ENCODE peak calls at places on chromosomes 7 and 10, in seven cellular contexts. F is naive thymus-derived CD4-positive, alpha-beta T cell; R is SJSA1; H is psoas muscle; Q is right cardiac atrium; D is Peyer's patch; U is left ventricle myocardium inferior. E is an unnamed sample.

GRCh38 chr10:119333146-119333792 is 125.9 kb downstream of the GRK5 start:
- DNase-seq in D (no peak), R (no peak), U (no peak), H (no peak), Q (no peak), F (no peak), E (no peak)

GRCh38 chr10:69438531-69439349 is 12.5 kb upstream of the TSPAN15 start:
- DNase-seq in F (no peak), H (no peak), R (no peak), U (no peak), D (no peak), Q (no peak), E (no peak)

GRCh38 chr10:81108516-81109199 is 571.0 kb downstream of the SH2D4B start:
- DNase-seq in F (no peak), Q (no peak), H (no peak), U (no peak), D (no peak), R (no peak), E (no peak)

GRCh38 chr7:136869991-136870798 is 1.7 kb downstream of the CHRM2 start:
- DNase-seq in D (no peak), H (no peak), R (peak), Q (peak), U (peak), F (no peak), E (no peak)

GRCh38 chr7:1505731-1506550 is 1.8 kb upstream of the INTS1 start:
- DNase-seq in R (no peak), D (peak), H (no peak), U (no peak), F (no peak), Q (peak), E (no peak)

GRCh38 chr10:43048301-43049051 is 28.4 kb upstream of the RET start:
- DNase-seq in H (no peak), U (peak), D (no peak), Q (no peak), F (no peak), R (no peak), E (no peak)

GRCh38 chr10:74936577-74937445 is 110.4 kb downstream of the KAT6B start:
- DNase-seq in Q (no peak), R (no peak), U (no peak), D (no peak), H (no peak), F (no peak), E (no peak)

GRCh38 chr7:138935438-138936079 is 45.6 kb downstream of the KIAA1549 start:
- DNase-seq in H (peak), F (no peak), U (no peak), R (peak), Q (no peak), D (no peak), E (no peak)

GRCh38 chr7:151339651-151340377 is 1.8 kb upstream of the NUB1 start:
- DNase-seq in F (no peak), H (no peak), Q (no peak), U (no peak), D (no peak), R (peak), E (no peak)

GRCh38 chr7:26857534-26858228 is 6.7 kb downstream of the SKAP2 start:
- DNase-seq in Q (no peak), U (no peak), D (no peak), R (no peak), F (no peak), H (peak), E (no peak)

GRCh38 chr7:134632937-134633540 is 13.6 kb upstream of the BPGM start:
- DNase-seq in U (no peak), D (no peak), Q (no peak), H (no peak), R (no peak), F (no peak), E (no peak)

GRCh38 chr7:123522061-123522460 is 12.3 kb downstream of the IQUB start:
- DNase-seq in Q (no peak), H (no peak), R (no peak), F (no peak), U (no peak), D (no peak), E (no peak)

GRCh38 chr7:14691597-14692203 is 210.9 kb downstream of the DGKB start:
- DNase-seq in H (peak), F (no peak), Q (peak), R (no peak), U (peak), D (peak), E (no peak)

GRCh38 chr10:118501637-118502440 is 93.6 kb downstream of the PRLHR start:
- DNase-seq in D (no peak), Q (no peak), H (no peak), F (no peak), U (no peak), R (no peak), E (no peak)

GRCh38 chr10:75191821-75192568 is 18.6 kb upstream of the VDAC2 start:
- DNase-seq in Q (peak), R (peak), F (no peak), D (no peak), H (peak), U (peak), E (no peak)

GRCh38 chr10:34506773-34507172 is 308.3 kb downstream of the PARD3 start:
- DNase-seq in H (no peak), R (no peak), F (no peak), Q (no peak), U (no peak), D (no peak), E (no peak)

GRCh38 chr10:12588091-12588850 is 238.9 kb downstream of the CAMK1D start:
- DNase-seq in R (no peak), H (no peak), Q (no peak), D (peak), F (no peak), U (no peak), E (no peak)

GRCh38 chr10:283916-284356 is 148.7 kb downstream of the ZMYND11 start:
- DNase-seq in D (peak), F (no peak), U (no peak), Q (no peak), R (no peak), H (no peak), E (no peak)

GRCh38 chr10:22086730-22087364 is 83.3 kb upstream of the DNAJC1 start:
- DNase-seq in U (peak), R (no peak), F (no peak), D (peak), H (peak), Q (peak), E (peak)

GRCh38 chr7:44257618-44258422 is 57.0 kb downstream of the YKT6 start:
- DNase-seq in H (peak), U (peak), F (peak), Q (peak), D (peak), R (peak), E (no peak)

GRCh38 chr10:99994801-99995200 is 14.9 kb downstream of the DNMBP start:
- DNase-seq in R (no peak), F (no peak), Q (no peak), D (no peak), U (no peak), H (no peak), E (no peak)

GRCh38 chr10:99993994-99994689 is 15.6 kb downstream of the DNMBP start:
- DNase-seq in Q (peak), D (peak), R (peak), H (peak), U (peak), F (peak), E (peak)

GRCh38 chr10:99995713-99996112 is 14.0 kb downstream of the DNMBP start:
- DNase-seq in H (no peak), Q (no peak), F (no peak), U (no peak), D (no peak), R (no peak), E (no peak)

GRCh38 chr10:99999319-100000108 is 10.2 kb downstream of the DNMBP start:
- DNase-seq in R (no peak), U (no peak), H (no peak), Q (no peak), F (no peak), D (no peak), E (no peak)

DNA sequence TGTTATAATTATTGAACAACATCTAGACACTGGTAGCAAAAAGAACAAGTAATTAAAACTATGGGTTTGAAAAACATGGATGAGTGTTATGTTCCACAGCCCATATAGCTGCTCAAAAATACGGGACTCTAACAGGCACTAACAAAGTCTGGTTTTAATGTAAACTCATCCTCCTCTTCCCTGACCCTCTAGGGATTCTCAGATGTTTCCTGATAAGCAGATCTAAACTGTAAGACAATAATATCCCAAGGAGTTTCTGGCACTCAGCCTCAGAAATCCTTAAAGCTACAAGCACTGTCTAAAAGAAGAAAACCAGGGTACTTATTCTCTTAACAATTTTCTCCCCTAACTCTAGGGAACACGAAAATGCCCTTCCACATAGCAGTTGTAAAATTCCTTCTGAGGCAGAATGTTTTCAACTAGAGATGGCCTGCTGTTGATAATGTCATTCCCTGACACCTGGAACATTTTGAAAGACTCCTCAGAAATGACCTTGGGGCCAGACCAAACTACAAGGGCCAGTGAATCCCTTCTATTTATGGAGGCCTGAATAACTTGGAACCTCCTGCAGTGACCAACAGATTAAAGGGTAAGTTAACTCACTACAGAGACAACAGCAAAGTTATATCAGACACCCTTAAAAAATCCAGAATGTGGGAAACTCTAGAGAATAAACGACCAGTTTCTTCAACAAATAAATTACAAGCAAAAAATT is 12.7 kb downstream of the DNMBP start:
- DNase-seq in R (no peak), U (no peak), H (no peak), D (no peak), F (no peak), Q (no peak), E (no peak)
- H3K27ac ChIP-seq in R (peak), U (peak), H (peak), D (no peak), F (no peak), Q (no peak), E (no peak)

GRCh38 chr7:155765458-155765857 is 46.8 kb downstream of the SHH start:
- DNase-seq in H (no peak), Q (no peak), F (no peak), U (no peak), D (no peak), R (no peak), E (no peak)

GRCh38 chr7:155766386-155766785 is 45.9 kb downstream of the SHH start:
- DNase-seq in F (no peak), H (no peak), U (no peak), R (no peak), Q (no peak), D (no peak), E (no peak)

GRCh38 chr7:155769701-155770100 is 42.6 kb downstream of the SHH start:
- DNase-seq in D (no peak), F (no peak), Q (no peak), R (no peak), H (no peak), U (no peak), E (no peak)

GRCh38 chr7:155770186-155770585 is 42.1 kb downstream of the SHH start:
- DNase-seq in F (no peak), U (no peak), D (no peak), Q (no peak), H (no peak), R (no peak), E (no peak)

DNA sequence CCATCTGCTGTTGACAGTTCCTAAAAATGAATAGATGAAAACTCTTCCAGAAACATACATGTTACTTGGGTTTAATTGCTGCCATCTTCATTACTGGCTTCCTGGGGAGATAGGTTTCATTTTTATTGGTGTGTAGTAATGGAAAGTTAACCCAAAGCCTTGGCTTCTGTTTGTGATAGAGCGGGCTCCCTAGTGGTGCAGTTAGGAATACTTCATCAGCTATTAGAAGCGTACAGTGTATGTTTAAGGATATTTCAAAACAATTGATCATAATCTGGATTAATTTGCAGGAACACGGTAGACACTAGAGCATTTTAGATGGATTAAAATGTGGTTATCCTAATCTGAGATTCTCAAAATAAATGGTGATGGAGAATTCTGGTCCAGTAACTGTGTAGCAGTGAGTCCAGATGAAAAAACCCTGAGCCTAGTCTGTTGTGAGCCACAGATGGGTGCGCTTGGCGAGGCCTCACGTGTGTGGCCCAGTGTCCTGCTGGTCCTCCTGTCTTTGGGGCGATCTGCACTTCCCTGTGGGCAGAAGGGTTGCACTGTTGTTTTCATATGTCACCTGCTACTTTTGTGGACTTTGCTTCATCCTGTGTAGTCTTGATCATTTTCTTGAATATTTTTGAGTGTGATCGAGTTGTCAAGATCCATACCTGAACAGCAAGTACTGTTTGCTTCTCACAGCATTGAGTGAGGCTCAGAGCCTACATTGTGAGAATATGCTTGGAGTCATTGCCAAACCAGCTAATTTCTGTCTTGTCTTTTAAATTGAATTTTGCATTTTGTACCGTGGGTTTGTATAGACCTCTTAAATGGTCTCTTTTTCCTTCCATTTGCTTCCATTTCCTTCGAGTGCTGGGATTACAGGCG is 44.5 kb downstream of the SHH start:
- DNase-seq in Q (no peak), D (no peak), F (no peak), U (no peak), R (no peak), H (no peak), E (no peak)
- H3K27ac ChIP-seq in Q (no peak), D (no peak), F (no peak), U (no peak), R (no peak), H (no peak), E (no peak)

GRCh38 chr7:96709381-96710228 is at the start of gene SEM1:
- DNase-seq in D (peak), R (peak), F (peak), Q (peak), U (peak), H (peak), E (peak)
- H3K27ac ChIP-seq in D (peak), R (peak), F (peak), Q (peak), U (peak), H (peak), E (peak)

GRCh38 chr10:10642741-10643280 is 374.9 kb upstream of the CELF2 start:
- DNase-seq in R (no peak), Q (peak), U (peak), D (no peak), H (peak), F (no peak), E (no peak)

GRCh38 chr10:10647331-10647730 is 370.3 kb upstream of the CELF2 start:
- DNase-seq in U (no peak), D (no peak), F (no peak), H (no peak), Q (no peak), R (no peak), E (no peak)

GRCh38 chr10:10644317-10645111 is 373.2 kb upstream of the CELF2 start:
- DNase-seq in H (peak), D (no peak), U (no peak), R (no peak), Q (peak), F (no peak), E (no peak)
- H3K27ac ChIP-seq in H (no peak), D (no peak), U (peak), R (no peak), Q (peak), F (no peak), E (no peak)

DNA sequence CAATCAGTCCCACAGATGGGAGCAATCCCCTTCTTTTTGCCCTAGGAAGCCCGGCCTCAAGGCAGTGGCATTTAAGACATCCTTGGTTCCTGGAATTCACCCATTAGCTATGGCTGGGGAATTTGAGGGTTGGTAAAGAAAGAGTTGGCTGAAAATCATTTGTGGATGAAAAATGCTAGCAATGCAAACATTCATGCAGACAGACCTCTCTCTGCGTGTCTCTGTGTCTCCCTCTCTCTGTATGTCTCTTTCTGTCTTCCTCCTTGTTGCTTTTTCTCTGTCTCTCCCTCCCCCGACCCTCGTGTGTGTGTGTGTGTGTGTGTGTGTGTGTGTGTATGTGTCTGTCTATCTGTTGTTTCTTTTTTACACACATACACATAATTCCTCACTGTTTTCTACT is 19.4 kb downstream of the LDB3 start:
- DNase-seq in U (no peak), D (no peak), H (no peak), F (no peak), Q (no peak), R (no peak), E (no peak)
- H3K27ac ChIP-seq in U (peak), D (no peak), H (peak), F (no peak), Q (peak), R (peak), E (peak)

GRCh38 chr7:29749701-29750321 is 56.5 kb upstream of the WIPF3 start:
- DNase-seq in D (no peak), R (no peak), U (no peak), F (no peak), H (no peak), Q (no peak), E (no peak)
- H3K27ac ChIP-seq in D (no peak), R (no peak), U (no peak), F (no peak), H (no peak), Q (no peak), E (no peak)

GRCh38 chr7:55189447-55189760 is 170.6 kb downstream of the EGFR start:
- DNase-seq in Q (no peak), D (no peak), F (no peak), U (no peak), R (no peak), H (no peak), E (no peak)

GRCh38 chr7:55190511-55191160 is 171.8 kb downstream of the EGFR start:
- DNase-seq in R (no peak), H (no peak), D (peak), U (no peak), Q (no peak), F (no peak), E (no peak)

GRCh38 chr7:55189878-55190436 is 171.1 kb downstream of the EGFR start:
- DNase-seq in H (no peak), Q (peak), F (no peak), D (peak), R (no peak), U (no peak), E (no peak)

GRCh38 chr7:55187701-55188491 is 169.1 kb downstream of the EGFR start:
- DNase-seq in F (no peak), U (peak), R (no peak), D (no peak), Q (peak), H (no peak), E (no peak)

GRCh38 chr7:55188590-55189446 is 170.0 kb downstream of the EGFR start:
- DNase-seq in Q (peak), H (no peak), D (peak), U (no peak), R (no peak), F (no peak), E (no peak)
- H3K27ac ChIP-seq in Q (peak), H (peak), D (peak), U (peak), R (no peak), F (no peak), E (no peak)

GRCh38 chr7:30175171-30175570 is 40.4 kb downstream of the MTURN start:
- DNase-seq in F (no peak), D (no peak), U (no peak), Q (no peak), H (no peak), R (no peak), E (no peak)
- H3K27ac ChIP-seq in F (no peak), D (no peak), U (no peak), Q (no peak), H (peak), R (no peak), E (peak)

GRCh38 chr7:105638324-105638723 is 57.0 kb upstream of the EFCAB10 start:
- DNase-seq in U (no peak), Q (no peak), D (no peak), F (no peak), R (no peak), H (no peak), E (no peak)

GRCh38 chr7:105638942-105639495 is 57.7 kb upstream of the EFCAB10 start:
- DNase-seq in F (no peak), D (no peak), R (no peak), U (no peak), Q (no peak), H (no peak), E (no peak)

GRCh38 chr7:105637755-105638154 is 56.5 kb upstream of the EFCAB10 start:
- DNase-seq in D (no peak), H (no peak), R (no peak), Q (no peak), F (no peak), U (no peak), E (no peak)

GRCh38 chr7:105641236-105641810 is 60.0 kb upstream of the EFCAB10 start:
- DNase-seq in F (no peak), Q (no peak), R (no peak), U (no peak), H (no peak), D (no peak), E (peak)

DNA sequence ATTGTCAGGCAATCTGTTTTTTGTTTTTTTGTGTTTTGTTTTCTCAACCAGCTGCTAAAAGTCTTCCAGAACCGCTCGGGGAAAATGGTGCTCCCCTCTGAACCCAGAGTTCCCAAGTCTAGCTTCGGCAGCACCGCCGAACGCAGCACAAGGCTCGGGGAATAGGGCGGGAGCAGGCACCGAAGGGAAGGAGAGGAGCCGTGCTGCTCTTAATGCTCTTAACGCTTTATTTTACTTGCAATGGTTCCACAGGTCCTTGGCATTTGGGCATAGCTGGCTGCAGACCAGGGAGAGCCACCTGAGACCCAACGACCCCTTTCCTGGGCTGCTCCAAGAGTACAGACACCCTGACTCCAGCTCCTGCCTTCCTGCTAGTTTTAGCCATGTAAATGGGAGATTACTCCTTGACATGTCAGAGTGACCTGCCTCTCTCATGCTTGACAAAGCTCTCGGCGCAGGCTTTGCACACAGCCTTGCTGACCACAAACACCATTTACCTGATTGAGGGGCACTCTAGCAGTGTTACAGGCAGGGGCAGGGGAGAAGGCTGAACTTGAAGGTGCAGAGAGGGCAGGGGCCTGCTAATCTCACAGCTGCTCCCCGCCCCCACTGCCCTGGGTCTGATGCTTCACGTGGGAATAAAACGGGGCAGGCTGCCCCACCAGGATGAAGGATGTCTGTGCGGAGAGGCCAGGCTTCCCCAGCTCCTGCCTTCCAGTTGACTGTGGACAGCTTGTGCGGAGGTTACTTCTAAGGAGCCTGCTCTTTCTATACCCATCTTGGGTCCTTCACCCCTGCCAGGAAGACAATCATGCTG is 58.6 kb upstream of the EFCAB10 start:
- DNase-seq in Q (no peak), F (no peak), D (no peak), U (no peak), R (no peak), H (no peak), E (no peak)
- H3K27ac ChIP-seq in Q (no peak), F (no peak), D (no peak), U (no peak), R (no peak), H (no peak), E (no peak)